ENCODE peak calls at places on chromosomes 6 and 20, in nine cellular contexts. Q is ascending aorta, B is adrenal gland, D is breast epithelium, T is spleen, V is SJSA1, A is AG04450, H is OCI-LY7, G is trophoblast cell. S is an unnamed sample.

GRCh38 chr6:129276986-129277385 is 394.0 kb downstream of the LAMA2 start:
- DNase-seq in A (no peak), B (no peak), V (no peak), Q (no peak), T (no peak), D (no peak), G (no peak), H (no peak), S (no peak)

GRCh38 chr6:16849280-16850210 is 88.3 kb upstream of the ATXN1 start:
- DNase-seq in T (no peak), Q (no peak), V (no peak), G (peak; percentile 30), A (peak; percentile 11), D (no peak), B (peak; percentile 36), H (no peak), S (peak; percentile 45)

GRCh38 chr6:105593805-105594231 is 190.9 kb upstream of the PREP start:
- DNase-seq in D (no peak), A (no peak), H (no peak), V (no peak), B (no peak), G (no peak), T (no peak), Q (no peak), S (no peak)

GRCh38 chr6:7138921-7139358 is 31.2 kb downstream of the RREB1 start:
- DNase-seq in B (no peak), T (no peak), V (no peak), Q (no peak), A (no peak), D (peak; percentile 63), H (no peak), G (no peak), S (peak; percentile 44)

GRCh38 chr6:82397962-82398692 is 34.5 kb downstream of the TPBG start:
- DNase-seq in T (no peak), B (no peak), V (peak; percentile 64), G (no peak), A (no peak), H (no peak), D (no peak), Q (no peak), S (no peak)

GRCh38 chr6:37372116-37372515 is 18.3 kb downstream of the RNF8 start:
- DNase-seq in A (no peak), G (no peak), V (no peak), H (no peak), T (no peak), B (no peak), Q (no peak), D (no peak), S (no peak)

GRCh38 chr6:134574491-134574890 is 256.6 kb upstream of the SGK1 start:
- DNase-seq in H (no peak), B (no peak), V (no peak), Q (no peak), D (no peak), T (no peak), A (no peak), G (no peak), S (no peak)

GRCh38 chr20:34014878-34015277 is 21.2 kb downstream of the RALY start:
- DNase-seq in A (no peak), H (no peak), G (no peak), V (no peak), T (no peak), B (no peak), D (no peak), Q (no peak), S (no peak)

GRCh38 chr20:35111141-35111888 is 18.7 kb upstream of the TRPC4AP start:
- DNase-seq in A (no peak), B (peak; percentile 31), G (no peak), V (peak; percentile 24), D (no peak), Q (no peak), T (no peak), H (no peak), S (no peak)

GRCh38 chr6:49915035-49915434 is 48.7 kb upstream of the CRISP1 start:
- DNase-seq in A (no peak), H (no peak), G (no peak), D (no peak), Q (no peak), V (no peak), B (no peak), T (no peak), S (no peak)

DNA sequence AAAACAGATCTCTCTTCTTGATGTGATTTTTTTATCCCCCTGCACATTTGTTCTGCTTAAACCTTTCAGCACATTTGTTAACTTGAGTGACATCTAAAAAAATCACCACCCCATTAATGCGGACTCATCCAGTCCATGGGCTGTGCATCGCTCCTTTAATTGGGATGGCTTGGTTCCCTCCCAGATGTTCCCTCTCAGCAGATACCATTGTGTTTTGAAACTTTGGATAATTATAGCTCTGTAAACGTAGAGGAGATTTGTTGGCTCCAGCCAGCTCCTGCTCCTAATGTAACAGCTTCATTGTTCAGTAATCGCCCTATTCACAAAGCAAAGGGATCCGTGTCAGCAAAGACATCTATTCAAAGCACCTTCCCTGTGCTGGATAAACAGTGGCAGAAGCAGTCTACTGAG is 323.8 kb downstream of the CD83 start:
- DNase-seq in H (no peak), V (no peak), G (no peak), T (no peak), A (no peak), B (no peak), D (no peak), Q (no peak), S (no peak)
- H3K4me3 ChIP-seq in H (no peak overlapping the region), V (no peak overlapping the region), G (no peak overlapping the region), T (no peak overlapping the region), A (no peak overlapping the region), B (no peak overlapping the region), D (no peak overlapping the region), Q (peak overlapping the region; percentile 33), S (no peak overlapping the region)

DNA sequence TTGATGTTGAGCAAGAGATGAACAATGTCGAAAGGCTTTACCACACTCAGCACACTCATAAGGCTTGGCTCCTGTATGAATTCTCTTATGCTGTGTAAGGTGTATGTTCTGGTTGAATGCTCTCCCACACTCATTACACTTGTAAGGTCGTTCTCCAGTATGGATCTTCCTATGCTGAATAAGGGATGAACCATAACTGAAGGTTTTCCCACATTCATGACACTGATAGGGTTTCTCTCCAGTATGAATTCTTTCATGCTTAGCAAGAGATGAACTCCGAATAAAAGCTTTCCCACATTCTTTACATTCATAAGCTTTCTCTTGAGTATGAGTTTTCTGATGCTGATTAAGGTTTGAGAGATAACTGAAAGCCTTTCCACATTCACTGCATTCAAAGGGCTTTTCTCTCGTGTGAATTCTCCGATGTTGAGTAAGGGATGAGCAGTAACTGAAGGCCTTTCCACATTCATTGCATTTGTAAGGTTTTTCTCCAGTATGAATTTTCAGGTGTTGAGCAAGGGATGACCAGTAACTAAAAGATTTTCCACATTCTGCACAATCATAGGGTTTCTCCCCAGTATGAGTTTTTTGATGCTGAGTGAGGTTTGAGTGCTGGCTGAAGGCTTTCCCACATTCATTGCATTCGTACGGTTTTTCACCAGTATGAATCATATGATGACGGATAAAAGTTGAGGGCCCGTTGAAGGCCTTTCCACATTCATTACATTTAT is 21.1 kb downstream of the ZNF184 start:
- DNase-seq in V (peak; percentile 1), H (no peak), D (no peak), T (no peak), G (peak; percentile 74), B (no peak), A (no peak), Q (no peak), S (no peak)
- H3K9me3 ChIP-seq in V (peaks cover 37% of the 10 kb centered on the region), H (peaks cover 86% of the 10 kb centered on the region), D (peaks cover 31% of the 10 kb centered on the region), T (peaks cover 100% of the 10 kb centered on the region), G (peaks cover 10% of the 10 kb centered on the region), B (peaks cover 69% of the 10 kb centered on the region), A (peaks cover 30% of the 10 kb centered on the region), Q (peaks cover 99% of the 10 kb centered on the region), S (peaks cover 99% of the 10 kb centered on the region)

DNA sequence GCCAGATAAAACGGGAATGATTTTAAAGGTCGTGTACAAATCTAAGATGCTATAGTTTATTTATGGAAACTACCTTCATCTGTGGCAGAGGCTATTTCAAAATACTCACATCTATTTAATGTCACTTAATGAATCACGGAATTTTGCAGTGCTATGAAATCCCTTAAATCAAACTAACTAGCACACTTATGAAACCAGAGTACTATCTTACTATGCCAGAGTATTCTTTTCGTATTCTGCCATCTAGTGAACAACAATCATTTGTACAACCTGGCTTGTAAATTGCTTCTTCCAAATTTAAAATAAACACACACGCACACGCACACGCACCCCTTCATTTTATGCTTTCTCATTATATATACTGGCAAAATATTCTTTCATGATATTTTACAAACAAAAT is 78.0 kb upstream of the BMP5 start:
- DNase-seq in H (no peak), D (no peak), T (no peak), B (no peak), Q (no peak), A (peak; percentile 33), G (no peak), V (peak; percentile 51), S (no peak)
- H3K4me3 ChIP-seq in H (no peak overlapping the region), D (no peak overlapping the region), T (no peak overlapping the region), B (no peak overlapping the region), Q (no peak overlapping the region), A (peak overlapping the region; percentile 34), G (no peak overlapping the region), V (no peak overlapping the region), S (no peak overlapping the region)

DNA sequence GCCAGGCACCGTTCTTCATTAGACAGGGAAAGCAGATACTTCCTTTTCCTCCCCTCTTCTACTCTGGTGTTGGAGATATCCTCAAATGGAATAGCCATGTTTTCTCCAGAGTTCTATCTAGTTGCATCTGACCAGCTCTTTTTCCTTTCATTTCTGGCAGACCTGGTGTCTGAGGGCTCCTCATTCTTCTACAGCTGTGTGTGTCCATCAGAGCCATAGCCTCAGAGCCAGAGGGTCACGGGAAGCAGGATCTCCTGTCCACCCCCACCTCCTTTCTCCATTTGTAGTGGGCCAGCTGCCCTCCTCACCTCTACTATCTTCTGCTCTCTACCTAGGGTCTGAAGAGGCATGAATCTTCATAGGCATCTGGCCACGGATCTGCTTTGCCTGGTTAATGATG is 57.0 kb downstream of the TSPYL4 start:
- DNase-seq in H (no peak), B (no peak), G (no peak), V (no peak), A (no peak), Q (no peak), T (no peak), D (no peak), S (no peak)
- H3K9me3 ChIP-seq in H (no peaks in the 10 kb centered on the region), B (no peaks in the 10 kb centered on the region), G (no peaks in the 10 kb centered on the region), V (no peaks in the 10 kb centered on the region), A (no peaks in the 10 kb centered on the region), Q (no peaks in the 10 kb centered on the region), T (no peaks in the 10 kb centered on the region), D (no peaks in the 10 kb centered on the region), S (no peaks in the 10 kb centered on the region)

DNA sequence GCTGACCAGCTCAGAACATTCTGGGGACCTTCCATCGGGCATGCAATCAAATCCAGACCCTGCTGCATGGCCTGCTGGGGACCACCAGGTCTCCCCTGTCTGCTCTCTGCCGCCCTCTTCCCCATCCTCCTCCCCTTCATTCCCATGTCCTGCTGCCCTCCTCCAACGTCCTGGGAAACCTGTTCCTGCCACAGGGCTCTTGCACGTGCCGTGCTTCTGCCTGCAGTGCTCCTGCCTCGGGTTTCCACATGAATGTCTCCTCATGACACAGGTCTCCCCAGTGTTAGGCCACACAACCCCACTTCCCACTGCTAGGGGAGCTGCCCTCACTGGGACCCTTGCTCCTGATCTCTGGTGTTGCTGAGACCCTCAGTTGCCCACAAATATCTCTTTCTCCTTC is 37.2 kb downstream of the SULF2 start:
- DNase-seq in Q (no peak), A (no peak), B (no peak), H (no peak), T (no peak), D (no peak), V (no peak), G (no peak), S (no peak)
- H3K4me3 ChIP-seq in Q (no peak overlapping the region), A (no peak overlapping the region), B (no peak overlapping the region), H (no peak overlapping the region), T (no peak overlapping the region), D (no peak overlapping the region), V (no peak overlapping the region), G (no peak overlapping the region), S (no peak overlapping the region)